ENCODE peak calls at places on chromosomes 4 and X, in eight cellular contexts. One of them, this sample, is unnamed.
A peak's percentile ranks its signal among the peaks of the same experiment; 100 is the strongest.

GRCh38 chr4:185532327-185532726 is 3.0 kb downstream of the PDLIM3 start:
- DNase-seq in stimulated activated CD8-positive, alpha-beta memory T cell treated with anti-CD3 and anti-CD28 coated beads, Interleukin-12 subunit alpha, Interleukin-12 subunit beta, amount 100 ng/mL, for 4 hours: no peak
- DNase-seq in anterior cingulate cortex: no peak
- DNase-seq in A549: no peak
- DNase-seq in stimulated activated naive CD8-positive, alpha-beta T cell treated with anti-CD3 and anti-CD28 coated beads, Interleukin-15, Interleukin-2, amounts not matched to agents 100 U/mL and 50 U/mL, for 24 hours: no peak
- DNase-seq in posterior cingulate gyrus: no peak
- DNase-seq in foreskin fibroblast: no peak
- DNase-seq in NCI-H774: no peak
- DNase-seq in this sample: no peak

GRCh38 chr4:677431-678293 is 3.3 kb downstream of the MYL5 start:
- DNase-seq in stimulated activated CD8-positive, alpha-beta memory T cell treated with anti-CD3 and anti-CD28 coated beads, Interleukin-12 subunit alpha, Interleukin-12 subunit beta, amount 100 ng/mL, for 4 hours: no peak
- DNase-seq in A549: no peak
- DNase-seq in NCI-H774: peak; percentile 50
- DNase-seq in anterior cingulate cortex: no peak
- DNase-seq in foreskin fibroblast: no peak
- DNase-seq in posterior cingulate gyrus: no peak
- DNase-seq in stimulated activated naive CD8-positive, alpha-beta T cell treated with anti-CD3 and anti-CD28 coated beads, Interleukin-15, Interleukin-2, amounts not matched to agents 100 U/mL and 50 U/mL, for 24 hours: no peak
- DNase-seq in this sample: no peak

GRCh38 chr4:49000806-49001205 is 14.7 kb downstream of the CWH43 start:
- DNase-seq in foreskin fibroblast: no peak
- DNase-seq in stimulated activated naive CD8-positive, alpha-beta T cell treated with anti-CD3 and anti-CD28 coated beads, Interleukin-15, Interleukin-2, amounts not matched to agents 100 U/mL and 50 U/mL, for 24 hours: no peak
- DNase-seq in NCI-H774: no peak
- DNase-seq in anterior cingulate cortex: no peak
- DNase-seq in A549: no peak
- DNase-seq in stimulated activated CD8-positive, alpha-beta memory T cell treated with anti-CD3 and anti-CD28 coated beads, Interleukin-12 subunit alpha, Interleukin-12 subunit beta, amount 100 ng/mL, for 4 hours: no peak
- DNase-seq in posterior cingulate gyrus: no peak
- DNase-seq in this sample: no peak

GRCh38 chrX:386768-387575 is at the start of gene PPP2R3B:
- DNase-seq in foreskin fibroblast: peak; percentile 98
- DNase-seq in posterior cingulate gyrus: peak; percentile 98
- DNase-seq in anterior cingulate cortex: no peak
- DNase-seq in A549: peak; percentile 99
- DNase-seq in NCI-H774: no peak
- DNase-seq in stimulated activated naive CD8-positive, alpha-beta T cell treated with anti-CD3 and anti-CD28 coated beads, Interleukin-15, Interleukin-2, amounts not matched to agents 100 U/mL and 50 U/mL, for 24 hours: peak; percentile 99
- DNase-seq in stimulated activated CD8-positive, alpha-beta memory T cell treated with anti-CD3 and anti-CD28 coated beads, Interleukin-12 subunit alpha, Interleukin-12 subunit beta, amount 100 ng/mL, for 4 hours: peak; percentile 99
- DNase-seq in this sample: peak; percentile 97

GRCh38 chr4:89434364-89434988 is 126.9 kb upstream of the GPRIN3 start:
- DNase-seq in A549: peak; percentile 53
- DNase-seq in foreskin fibroblast: no peak
- DNase-seq in stimulated activated CD8-positive, alpha-beta memory T cell treated with anti-CD3 and anti-CD28 coated beads, Interleukin-12 subunit alpha, Interleukin-12 subunit beta, amount 100 ng/mL, for 4 hours: no peak
- DNase-seq in stimulated activated naive CD8-positive, alpha-beta T cell treated with anti-CD3 and anti-CD28 coated beads, Interleukin-15, Interleukin-2, amounts not matched to agents 100 U/mL and 50 U/mL, for 24 hours: no peak
- DNase-seq in anterior cingulate cortex: no peak
- DNase-seq in posterior cingulate gyrus: no peak
- DNase-seq in NCI-H774: no peak
- DNase-seq in this sample: peak; percentile 48

GRCh38 chr4:154927126-154927525 is 146.1 kb downstream of the RBM46 start:
- DNase-seq in A549: no peak
- DNase-seq in anterior cingulate cortex: no peak
- DNase-seq in stimulated activated CD8-positive, alpha-beta memory T cell treated with anti-CD3 and anti-CD28 coated beads, Interleukin-12 subunit alpha, Interleukin-12 subunit beta, amount 100 ng/mL, for 4 hours: no peak
- DNase-seq in posterior cingulate gyrus: no peak
- DNase-seq in stimulated activated naive CD8-positive, alpha-beta T cell treated with anti-CD3 and anti-CD28 coated beads, Interleukin-15, Interleukin-2, amounts not matched to agents 100 U/mL and 50 U/mL, for 24 hours: no peak
- DNase-seq in foreskin fibroblast: no peak
- DNase-seq in NCI-H774: no peak
- DNase-seq in this sample: no peak

GRCh38 chr4:80362578-80363181 is 27.1 kb downstream of the CFAP299 start:
- DNase-seq in posterior cingulate gyrus: peak; percentile 43
- DNase-seq in A549: peak; percentile 19
- DNase-seq in anterior cingulate cortex: no peak
- DNase-seq in stimulated activated naive CD8-positive, alpha-beta T cell treated with anti-CD3 and anti-CD28 coated beads, Interleukin-15, Interleukin-2, amounts not matched to agents 100 U/mL and 50 U/mL, for 24 hours: peak; percentile 51
- DNase-seq in stimulated activated CD8-positive, alpha-beta memory T cell treated with anti-CD3 and anti-CD28 coated beads, Interleukin-12 subunit alpha, Interleukin-12 subunit beta, amount 100 ng/mL, for 4 hours: peak; percentile 4
- DNase-seq in foreskin fibroblast: peak; percentile 13
- DNase-seq in NCI-H774: peak; percentile 37
- DNase-seq in this sample: peak; percentile 32

GRCh38 chrX:140949231-140949630 is 53.2 kb upstream of the SPANXB1 start:
- DNase-seq in posterior cingulate gyrus: no peak
- DNase-seq in stimulated activated CD8-positive, alpha-beta memory T cell treated with anti-CD3 and anti-CD28 coated beads, Interleukin-12 subunit alpha, Interleukin-12 subunit beta, amount 100 ng/mL, for 4 hours: no peak
- DNase-seq in foreskin fibroblast: no peak
- DNase-seq in NCI-H774: no peak
- DNase-seq in anterior cingulate cortex: no peak
- DNase-seq in stimulated activated naive CD8-positive, alpha-beta T cell treated with anti-CD3 and anti-CD28 coated beads, Interleukin-15, Interleukin-2, amounts not matched to agents 100 U/mL and 50 U/mL, for 24 hours: no peak
- DNase-seq in A549: no peak
- DNase-seq in this sample: no peak

GRCh38 chr4:71460368-71460767 is 121.5 kb downstream of the SLC4A4 start:
- DNase-seq in stimulated activated naive CD8-positive, alpha-beta T cell treated with anti-CD3 and anti-CD28 coated beads, Interleukin-15, Interleukin-2, amounts not matched to agents 100 U/mL and 50 U/mL, for 24 hours: no peak
- DNase-seq in A549: peak; percentile 60
- DNase-seq in stimulated activated CD8-positive, alpha-beta memory T cell treated with anti-CD3 and anti-CD28 coated beads, Interleukin-12 subunit alpha, Interleukin-12 subunit beta, amount 100 ng/mL, for 4 hours: no peak
- DNase-seq in NCI-H774: no peak
- DNase-seq in posterior cingulate gyrus: no peak
- DNase-seq in foreskin fibroblast: no peak
- DNase-seq in anterior cingulate cortex: no peak
- DNase-seq in this sample: no peak

GRCh38 chrX:129523076-129524055 is at the start of gene SMARCA1:
- DNase-seq in anterior cingulate cortex: peak; percentile 33
- DNase-seq in stimulated activated naive CD8-positive, alpha-beta T cell treated with anti-CD3 and anti-CD28 coated beads, Interleukin-15, Interleukin-2, amounts not matched to agents 100 U/mL and 50 U/mL, for 24 hours: peak; percentile 2
- DNase-seq in foreskin fibroblast: peak; percentile 24
- DNase-seq in A549: peak; percentile 79
- DNase-seq in stimulated activated CD8-positive, alpha-beta memory T cell treated with anti-CD3 and anti-CD28 coated beads, Interleukin-12 subunit alpha, Interleukin-12 subunit beta, amount 100 ng/mL, for 4 hours: no peak
- DNase-seq in posterior cingulate gyrus: peak; percentile 21
- DNase-seq in NCI-H774: peak; percentile 47
- DNase-seq in this sample: peak; percentile 66

GRCh38 chrX:47420264-47420663 is 49.9 kb downstream of the ZNF157 start:
- DNase-seq in foreskin fibroblast: no peak
- DNase-seq in anterior cingulate cortex: no peak
- DNase-seq in posterior cingulate gyrus: no peak
- DNase-seq in NCI-H774: no peak
- DNase-seq in stimulated activated naive CD8-positive, alpha-beta T cell treated with anti-CD3 and anti-CD28 coated beads, Interleukin-15, Interleukin-2, amounts not matched to agents 100 U/mL and 50 U/mL, for 24 hours: no peak
- DNase-seq in A549: no peak
- DNase-seq in stimulated activated CD8-positive, alpha-beta memory T cell treated with anti-CD3 and anti-CD28 coated beads, Interleukin-12 subunit alpha, Interleukin-12 subunit beta, amount 100 ng/mL, for 4 hours: no peak
- DNase-seq in this sample: no peak

GRCh38 chr4:101355767-101356702 is 8.7 kb upstream of the PPP3CA start:
- DNase-seq in A549: peak; percentile 81
- DNase-seq in anterior cingulate cortex: no peak
- DNase-seq in stimulated activated CD8-positive, alpha-beta memory T cell treated with anti-CD3 and anti-CD28 coated beads, Interleukin-12 subunit alpha, Interleukin-12 subunit beta, amount 100 ng/mL, for 4 hours: no peak
- DNase-seq in foreskin fibroblast: peak; percentile 89
- DNase-seq in stimulated activated naive CD8-positive, alpha-beta T cell treated with anti-CD3 and anti-CD28 coated beads, Interleukin-15, Interleukin-2, amounts not matched to agents 100 U/mL and 50 U/mL, for 24 hours: no peak
- DNase-seq in posterior cingulate gyrus: no peak
- DNase-seq in NCI-H774: no peak
- DNase-seq in this sample: peak; percentile 90